ENCODE peak calls at places on chromosomes 4 and X, in four cellular contexts. One of them, this sample, is unnamed. For H3K27me3, the result is how much of the 10 kb centered on the place peaks cover.

GRCh38 chr4:168978001-168978700 is 31.9 kb downstream of the CBR4 start:
- DNase-seq in brain microvascular endothelial cell: peak
- DNase-seq in astrocyte: peak
- DNase-seq in SJSA1: no peak
- DNase-seq in this sample: peak

GRCh38 chr4:54742636-54743399 is 85.1 kb downstream of the KIT start:
- DNase-seq in brain microvascular endothelial cell: no peak
- DNase-seq in astrocyte: no peak
- DNase-seq in SJSA1: no peak
- DNase-seq in this sample: no peak

GRCh38 chrX:110042521-110042920 is 39.6 kb downstream of the TMEM164 start:
- DNase-seq in brain microvascular endothelial cell: no peak
- DNase-seq in astrocyte: peak
- DNase-seq in SJSA1: no peak
- DNase-seq in this sample: peak

GRCh38 chr4:132646186-132646585 is 502.9 kb upstream of the PCDH10 start:
- DNase-seq in brain microvascular endothelial cell: no peak
- DNase-seq in astrocyte: no peak
- DNase-seq in SJSA1: no peak
- DNase-seq in this sample: peak

GRCh38 chrX:66672106-66672505 is 33.2 kb upstream of the EDA2R start:
- DNase-seq in brain microvascular endothelial cell: peak
- DNase-seq in astrocyte: no peak
- DNase-seq in SJSA1: no peak
- DNase-seq in this sample: peak

GRCh38 chr4:125321709-125322362 is 7.1 kb downstream of the FAT4 start:
- DNase-seq in brain microvascular endothelial cell: peak
- DNase-seq in astrocyte: peak
- DNase-seq in SJSA1: no peak
- DNase-seq in this sample: peak

GRCh38 chr4:186216465-186217024 is 10.8 kb upstream of the KLKB1 start:
- DNase-seq in brain microvascular endothelial cell: peak
- DNase-seq in astrocyte: no peak
- DNase-seq in SJSA1: no peak
- DNase-seq in this sample: no peak

GRCh38 chr4:15145709-15146108 is 143.4 kb downstream of the CPEB2 start:
- DNase-seq in brain microvascular endothelial cell: no peak
- DNase-seq in astrocyte: no peak
- DNase-seq in SJSA1: no peak
- DNase-seq in this sample: no peak

GRCh38 chrX:122783918-122784317 is 400.2 kb upstream of the GRIA3 start:
- DNase-seq in brain microvascular endothelial cell: no peak
- DNase-seq in astrocyte: no peak
- DNase-seq in SJSA1: no peak
- DNase-seq in this sample: no peak

GRCh38 chr4:37970702-37971101 is 10.5 kb downstream of the PTTG2 start:
- DNase-seq in brain microvascular endothelial cell: peak
- DNase-seq in astrocyte: peak
- DNase-seq in SJSA1: peak
- DNase-seq in this sample: peak

GRCh38 chr4:87901426-87901825 is 68.7 kb downstream of the MEPE start:
- DNase-seq in brain microvascular endothelial cell: peak
- DNase-seq in astrocyte: no peak
- DNase-seq in SJSA1: no peak
- DNase-seq in this sample: no peak

GRCh38 chrX:57595381-57595811 is 3.6 kb downstream of the ZXDB start:
- DNase-seq in brain microvascular endothelial cell: peak
- DNase-seq in astrocyte: peak
- DNase-seq in SJSA1: no peak
- DNase-seq in this sample: peak

GRCh38 chr4:154076921-154077320 is 288.0 kb upstream of the SFRP2 start:
- DNase-seq in brain microvascular endothelial cell: peak
- DNase-seq in astrocyte: no peak
- DNase-seq in SJSA1: no peak
- DNase-seq in this sample: no peak

GRCh38 chr4:88533088-88533790 is 9.7 kb upstream of the PYURF start:
- DNase-seq in brain microvascular endothelial cell: no peak
- DNase-seq in astrocyte: peak
- DNase-seq in SJSA1: no peak
- DNase-seq in this sample: peak

GRCh38 chrX:137427813-137428212 is 138.1 kb upstream of the ZIC3 start:
- DNase-seq in brain microvascular endothelial cell: no peak
- DNase-seq in astrocyte: no peak
- DNase-seq in SJSA1: no peak
- DNase-seq in this sample: no peak

GRCh38 chr4:155889036-155889793 is 14.3 kb upstream of the TDO2 start:
- DNase-seq in brain microvascular endothelial cell: peak
- DNase-seq in astrocyte: peak
- DNase-seq in SJSA1: no peak
- DNase-seq in this sample: peak

GRCh38 chr4:119209077-119209476 is 3.4 kb upstream of the USP53 start:
- DNase-seq in brain microvascular endothelial cell: peak
- DNase-seq in astrocyte: peak
- DNase-seq in SJSA1: peak
- DNase-seq in this sample: peak

GRCh38 chrX:20066968-20067708 is 49.6 kb downstream of the MAP7D2 start:
- DNase-seq in brain microvascular endothelial cell: peak
- DNase-seq in astrocyte: peak
- DNase-seq in SJSA1: no peak
- DNase-seq in this sample: peak

GRCh38 chrX:49273181-49273727 is 3.7 kb downstream of the PPP1R3F start:
- DNase-seq in brain microvascular endothelial cell: no peak
- DNase-seq in astrocyte: no peak
- DNase-seq in SJSA1: no peak
- DNase-seq in this sample: no peak

GRCh38 chr4:85672959-85673358 is 198.0 kb downstream of the ARHGAP24 start:
- DNase-seq in brain microvascular endothelial cell: no peak
- DNase-seq in astrocyte: no peak
- DNase-seq in SJSA1: no peak
- DNase-seq in this sample: no peak

GRCh38 chr4:48509543-48509942 is 19.5 kb downstream of the ZAR1 start:
- DNase-seq in brain microvascular endothelial cell: no peak
- DNase-seq in astrocyte: peak
- DNase-seq in SJSA1: no peak
- DNase-seq in this sample: no peak

GRCh38 chr4:114472269-114473032 is 126.2 kb upstream of the UGT8 start:
- DNase-seq in brain microvascular endothelial cell: no peak
- DNase-seq in astrocyte: no peak
- DNase-seq in SJSA1: no peak
- DNase-seq in this sample: no peak

GRCh38 chr4:7813674-7814073 is 126.0 kb downstream of the AFAP1 start:
- DNase-seq in brain microvascular endothelial cell: peak
- DNase-seq in astrocyte: peak
- DNase-seq in SJSA1: no peak
- DNase-seq in this sample: peak

GRCh38 chr4:64192731-64193412 is 216.4 kb downstream of the TECRL start:
- DNase-seq in brain microvascular endothelial cell: no peak
- DNase-seq in astrocyte: no peak
- DNase-seq in SJSA1: no peak
- DNase-seq in this sample: no peak

GRCh38 chrX:108117988-108118387 is 26.4 kb downstream of the ATG4A start:
- DNase-seq in brain microvascular endothelial cell: no peak
- DNase-seq in astrocyte: no peak
- DNase-seq in SJSA1: no peak
- DNase-seq in this sample: no peak
- H3K27me3 ChIP-seq in brain microvascular endothelial cell: under half
- H3K27me3 ChIP-seq in astrocyte: under half
- H3K27me3 ChIP-seq in SJSA1: under half
- H3K27me3 ChIP-seq in this sample: under half

GRCh38 chr4:6470502-6471302 is 1.7 kb downstream of the PPP2R2C start:
- DNase-seq in brain microvascular endothelial cell: no peak
- DNase-seq in astrocyte: peak
- DNase-seq in SJSA1: peak
- DNase-seq in this sample: peak

GRCh38 chr4:6471303-6472007 is 959 bp downstream of the PPP2R2C start:
- DNase-seq in brain microvascular endothelial cell: no peak
- DNase-seq in astrocyte: no peak
- DNase-seq in SJSA1: no peak
- DNase-seq in this sample: no peak

GRCh38 chr4:6468376-6468775 is 4.0 kb downstream of the PPP2R2C start:
- DNase-seq in brain microvascular endothelial cell: no peak
- DNase-seq in astrocyte: no peak
- DNase-seq in SJSA1: no peak
- DNase-seq in this sample: no peak

GRCh38 chr4:6469144-6469543 is 3.3 kb downstream of the PPP2R2C start:
- DNase-seq in brain microvascular endothelial cell: no peak
- DNase-seq in astrocyte: no peak
- DNase-seq in SJSA1: no peak
- DNase-seq in this sample: no peak

DNA sequence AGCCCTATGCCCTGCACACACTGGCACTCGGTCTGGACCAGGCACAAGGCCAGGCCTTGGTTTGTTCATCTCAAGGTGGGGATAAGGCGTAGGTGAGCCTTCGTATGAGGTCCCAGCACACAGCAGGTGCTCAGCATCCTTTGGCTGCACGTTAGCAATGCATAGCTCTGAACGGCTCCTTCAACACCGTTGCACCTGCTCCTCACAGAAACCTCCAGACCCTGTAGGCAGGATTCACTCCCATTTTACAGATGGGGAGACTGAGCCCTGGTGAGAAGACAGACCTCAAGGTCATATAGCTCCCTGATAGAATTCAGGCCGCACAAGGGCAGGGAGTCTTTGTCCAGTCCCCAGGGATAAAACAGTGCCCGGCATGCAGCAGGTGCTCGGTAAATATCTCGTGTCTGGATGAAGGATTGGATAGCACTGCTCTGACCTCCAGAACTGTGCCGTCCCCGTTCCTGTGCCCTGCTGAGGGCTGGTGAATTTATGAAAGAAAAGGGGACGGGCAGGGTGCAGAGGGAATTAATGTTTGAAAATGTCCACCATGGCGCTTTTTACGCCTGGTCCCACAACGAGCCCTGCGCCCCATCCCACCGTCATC is 2.4 kb downstream of the PPP2R2C start:
- DNase-seq in brain microvascular endothelial cell: no peak
- DNase-seq in astrocyte: no peak
- DNase-seq in SJSA1: peak
- DNase-seq in this sample: no peak
- H3K4me3 ChIP-seq in brain microvascular endothelial cell: peak
- H3K4me3 ChIP-seq in astrocyte: peak
- H3K4me3 ChIP-seq in SJSA1: no peak
- H3K4me3 ChIP-seq in this sample: no peak

GRCh38 chrX:31702208-31702607 is 630.4 kb upstream of the FTHL17 start:
- DNase-seq in brain microvascular endothelial cell: no peak
- DNase-seq in astrocyte: peak
- DNase-seq in SJSA1: no peak
- DNase-seq in this sample: no peak
- H3K27me3 ChIP-seq in brain microvascular endothelial cell: under half
- H3K27me3 ChIP-seq in astrocyte: under half
- H3K27me3 ChIP-seq in SJSA1: under half
- H3K27me3 ChIP-seq in this sample: under half

GRCh38 chrX:154408659-154409221 is 314 bp downstream of the DNASE1L1 start:
- DNase-seq in brain microvascular endothelial cell: no peak
- DNase-seq in astrocyte: no peak
- DNase-seq in SJSA1: no peak
- DNase-seq in this sample: no peak
- H3K4me3 ChIP-seq in brain microvascular endothelial cell: peak
- H3K4me3 ChIP-seq in astrocyte: peak
- H3K4me3 ChIP-seq in SJSA1: peak
- H3K4me3 ChIP-seq in this sample: peak

DNA sequence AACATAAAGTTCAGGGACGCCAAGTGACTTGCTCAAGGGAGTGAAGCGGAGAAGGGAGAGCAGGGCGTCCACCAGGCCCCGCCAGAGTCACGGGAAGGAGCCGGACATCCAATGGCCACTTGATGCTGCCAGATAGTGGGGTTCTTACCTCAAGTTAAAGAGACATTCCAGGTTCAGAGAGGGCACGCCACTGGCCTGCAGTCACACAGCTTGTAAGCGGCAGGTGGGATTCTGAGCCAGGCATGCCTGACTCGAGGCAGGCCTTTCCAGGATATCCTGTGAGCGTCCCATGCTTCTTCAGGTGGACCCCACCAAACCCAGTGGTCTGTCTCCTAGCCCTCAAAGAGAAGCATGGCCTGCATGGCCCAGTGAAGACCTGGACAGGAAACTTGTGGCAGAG is 2.4 kb downstream of the MAN2B2 start:
- DNase-seq in brain microvascular endothelial cell: no peak
- DNase-seq in astrocyte: no peak
- DNase-seq in SJSA1: no peak
- DNase-seq in this sample: no peak
- H3K27me3 ChIP-seq in brain microvascular endothelial cell: under half
- H3K27me3 ChIP-seq in astrocyte: under half
- H3K27me3 ChIP-seq in SJSA1: under half
- H3K27me3 ChIP-seq in this sample: under half

DNA sequence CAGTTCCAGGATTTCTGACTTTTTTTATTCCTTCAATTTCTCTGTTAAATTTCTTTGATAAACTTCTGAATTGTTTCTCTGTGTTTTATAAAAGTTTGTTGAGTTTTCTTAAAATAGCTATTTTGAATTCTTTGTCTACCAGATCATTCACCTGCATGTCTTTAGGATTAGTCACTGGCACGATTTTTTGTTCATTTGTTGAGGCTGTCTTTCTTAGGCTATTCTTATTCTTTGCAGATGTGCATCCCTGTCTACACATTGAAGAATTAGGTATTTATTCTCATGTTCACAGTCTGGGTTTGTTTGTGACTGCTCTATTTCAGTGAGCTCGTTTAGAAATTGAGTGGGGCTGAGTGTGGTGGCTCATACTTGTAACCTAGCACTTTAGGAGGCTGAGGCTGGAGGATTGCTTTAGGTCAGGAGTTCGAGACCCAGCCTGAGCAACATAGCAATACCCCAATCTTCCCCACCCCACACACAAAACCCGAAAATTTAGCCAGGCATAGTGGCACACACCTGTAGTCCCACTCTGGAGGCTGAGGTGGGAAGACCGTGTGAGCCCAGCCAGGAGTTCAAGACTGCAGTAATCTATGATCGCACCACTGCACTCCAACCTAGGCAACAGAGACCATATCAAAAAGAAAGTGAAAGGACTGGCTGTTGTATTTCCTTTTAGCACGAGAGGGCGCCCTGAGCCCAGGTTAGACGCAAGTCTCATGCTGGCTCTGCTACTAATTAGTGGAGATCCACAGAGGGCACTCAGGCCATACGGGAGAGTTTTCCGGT is 42.0 kb downstream of the F8 start:
- DNase-seq in brain microvascular endothelial cell: peak
- DNase-seq in astrocyte: peak
- DNase-seq in SJSA1: peak
- DNase-seq in this sample: peak
- H3K4me3 ChIP-seq in brain microvascular endothelial cell: peak
- H3K4me3 ChIP-seq in astrocyte: peak
- H3K4me3 ChIP-seq in SJSA1: peak
- H3K4me3 ChIP-seq in this sample: peak

DNA sequence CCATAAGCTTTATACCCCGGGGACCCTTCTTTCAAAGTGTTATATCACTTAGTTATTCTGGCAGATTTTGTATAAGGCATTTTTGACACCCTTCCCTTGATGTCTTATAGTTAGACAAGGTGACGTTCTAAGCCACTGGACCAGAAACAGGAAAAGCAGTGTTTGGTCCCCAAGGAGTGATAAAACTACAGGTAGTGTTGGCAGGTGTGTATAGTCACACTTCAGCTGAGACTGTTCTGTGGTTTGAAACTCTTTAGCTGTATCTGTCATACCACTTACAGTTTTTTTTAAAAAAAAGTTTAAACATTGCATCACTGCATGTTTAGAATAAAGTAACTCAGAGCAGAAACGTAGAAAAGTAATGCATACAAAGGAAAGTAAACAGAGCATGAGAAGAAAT is 48.5 kb downstream of the TLL1 start:
- DNase-seq in brain microvascular endothelial cell: no peak
- DNase-seq in astrocyte: no peak
- DNase-seq in SJSA1: no peak
- DNase-seq in this sample: no peak
- H3K27me3 ChIP-seq in brain microvascular endothelial cell: under half
- H3K27me3 ChIP-seq in astrocyte: under half
- H3K27me3 ChIP-seq in SJSA1: under half
- H3K27me3 ChIP-seq in this sample: under half